ENCODE peak calls at places on chromosomes 11 and 22, in ten cellular contexts. B is stimulated activated naive CD8-positive, alpha-beta T cell treated with anti-CD3 and anti-CD28 coated beads, Interleukin-15, Interleukin-2, amounts not matched to agents 100 U/mL and 50 U/mL, for 24 hours; A is PC-3; W is mucosa of descending colon; C is IMR-90; T is upper lobe of right lung; E is Right ventricle myocardium inferior; N is CD8-positive, alpha-beta T cell; S is RWPE2; M is stimulated activated naive B cell treated with anti-CD40 and anti-IgM and Interleukin-4, amounts not matched to agents 10 μg/mL and 1 μg/mL and 100 μg/mL, for 72 hours. G is an unnamed sample.

GRCh38 chr22:50268655-50269113 is 1.5 kb downstream of the MAPK11 start:
- ATAC-seq in B (no peak), A (no peak), W (peak; percentile 19), C (no peak), T (no peak), E (no peak), N (no peak), S (peak; percentile 9), M (no peak), G (no peak)

GRCh38 chr11:118785362-118785761 is 5.6 kb downstream of the DDX6 start:
- ATAC-seq in B (no peak), A (peak; percentile 82), W (no peak), C (no peak), T (no peak), E (no peak), N (no peak), S (no peak), M (no peak), G (peak; percentile 21)

GRCh38 chr11:74138572-74138971 is 32.2 kb downstream of the C2CD3 start:
- ATAC-seq in B (no peak), A (peak; percentile 90), W (peak; percentile 95), C (peak; percentile 84), T (peak; percentile 87), E (peak; percentile 87), N (no peak), S (peak; percentile 91), M (no peak), G (no peak)

GRCh38 chr11:75566763-75567279 is 4.8 kb downstream of the SERPINH1 start:
- ATAC-seq in B (no peak), A (no peak), W (no peak), C (no peak), T (no peak), E (no peak), N (no peak), S (no peak), M (no peak), G (no peak)

GRCh38 chr22:42452916-42453315 is 20.7 kb upstream of the NFAM1 start:
- ATAC-seq in B (no peak), A (no peak), W (no peak), C (no peak), T (no peak), E (no peak), N (no peak), S (no peak), M (no peak), G (no peak)

GRCh38 chr11:100639140-100639539 is 47.9 kb upstream of the ARHGAP42 start:
- ATAC-seq in B (no peak), A (no peak), W (no peak), C (peak; percentile 50), T (peak; percentile 41), E (peak; percentile 28), N (no peak), S (peak; percentile 21), M (no peak), G (no peak)

GRCh38 chr11:28529540-28530410 is 421.6 kb downstream of the METTL15 start:
- ATAC-seq in B (no peak), A (peak; percentile 65), W (no peak), C (peak; percentile 64), T (no peak), E (no peak), N (no peak), S (no peak), M (peak; percentile 41), G (no peak)

GRCh38 chr22:36409067-36409466 is 21.3 kb upstream of the MYH9 start:
- ATAC-seq in B (no peak), A (no peak), W (peak; percentile 2), C (no peak), T (no peak), E (no peak), N (no peak), S (no peak), M (no peak), G (no peak)

GRCh38 chr11:96396637-96397036 is 6.8 kb downstream of the JRKL start:
- ATAC-seq in B (no peak), A (no peak), W (no peak), C (no peak), T (no peak), E (no peak), N (no peak), S (no peak), M (no peak), G (no peak)

G was measured in activated T-helper 17 cell treated with anti-CD3 and anti-CD28 coated beads, Interleukin-2, amount 50 U/mL, for 72 hours.